ENCODE peak calls at places on chromosomes 16 and 17, in seven cellular contexts. O is vagina; C is GM23248; P is neuronal stem cell; Q is neural progenitor cell; L is colonic mucosa; I is CD8-positive, alpha-beta memory T cell. S is an unnamed sample. For H3K4me1 and H3K9me3, the result is how much of the 10 kb centered on the place peaks cover.

GRCh38 chr17:77505460-77505769 is 364.6 kb downstream of the SEC14L1 start:
- DNase-seq in Q (no peak), C (no peak), L (no peak), I (no peak), O (no peak), P (no peak), S (no peak)

GRCh38 chr17:2954898-2955445 is 108.4 kb downstream of the OR1D5 start:
- DNase-seq in L (no peak), O (no peak), C (peak), Q (no peak), P (no peak), I (no peak), S (no peak)

GRCh38 chr17:63993368-63993990 is 4.7 kb upstream of the PRR29 start:
- DNase-seq in L (no peak), I (no peak), P (no peak), O (no peak), C (no peak), Q (peak), S (no peak)

GRCh38 chr16:57830890-57831484 is 28.7 kb upstream of the KIFC3 start:
- DNase-seq in C (no peak), I (no peak), O (no peak), P (no peak), L (no peak), Q (no peak), S (no peak)

GRCh38 chr17:64781013-64781392 is 118.9 kb upstream of the SMURF2 start:
- DNase-seq in Q (peak), O (no peak), I (no peak), P (no peak), C (peak), L (no peak), S (no peak)

GRCh38 chr16:20681821-20682736 is 15.4 kb downstream of the ACSM1 start:
- DNase-seq in Q (no peak), L (no peak), C (no peak), O (no peak), I (no peak), P (no peak), S (no peak)

GRCh38 chr16:85249418-85249817 is 137.1 kb upstream of the CIBAR2 start:
- DNase-seq in L (no peak), C (no peak), P (no peak), I (no peak), Q (no peak), O (no peak), S (no peak)

GRCh38 chr16:86076606-86077005 is 177.6 kb downstream of the IRF8 start:
- DNase-seq in Q (no peak), L (no peak), I (no peak), C (no peak), P (no peak), O (no peak), S (no peak)

GRCh38 chr17:37179893-37180292 is 195.9 kb upstream of the C17orf78 start:
- DNase-seq in I (no peak), L (no peak), P (no peak), Q (no peak), C (peak), O (no peak), S (no peak)

GRCh38 chr16:27437946-27438345 is 36.0 kb downstream of the IL21R start:
- DNase-seq in Q (no peak), I (no peak), C (no peak), L (no peak), O (peak), P (no peak), S (no peak)

GRCh38 chr16:588639-588888 is 1.3 kb upstream of the RAB40C start:
- DNase-seq in Q (peak), L (no peak), P (no peak), O (no peak), I (no peak), C (peak), S (no peak)

GRCh38 chr16:4285167-4285566 is 12.3 kb upstream of the TFAP4 start:
- DNase-seq in Q (no peak), O (no peak), I (no peak), P (no peak), L (no peak), C (no peak), S (no peak)
- H3K4me1 ChIP-seq in Q (under half), O (under half), I (under half), P (under half), L (under half), C (under half), S (under half)

DNA sequence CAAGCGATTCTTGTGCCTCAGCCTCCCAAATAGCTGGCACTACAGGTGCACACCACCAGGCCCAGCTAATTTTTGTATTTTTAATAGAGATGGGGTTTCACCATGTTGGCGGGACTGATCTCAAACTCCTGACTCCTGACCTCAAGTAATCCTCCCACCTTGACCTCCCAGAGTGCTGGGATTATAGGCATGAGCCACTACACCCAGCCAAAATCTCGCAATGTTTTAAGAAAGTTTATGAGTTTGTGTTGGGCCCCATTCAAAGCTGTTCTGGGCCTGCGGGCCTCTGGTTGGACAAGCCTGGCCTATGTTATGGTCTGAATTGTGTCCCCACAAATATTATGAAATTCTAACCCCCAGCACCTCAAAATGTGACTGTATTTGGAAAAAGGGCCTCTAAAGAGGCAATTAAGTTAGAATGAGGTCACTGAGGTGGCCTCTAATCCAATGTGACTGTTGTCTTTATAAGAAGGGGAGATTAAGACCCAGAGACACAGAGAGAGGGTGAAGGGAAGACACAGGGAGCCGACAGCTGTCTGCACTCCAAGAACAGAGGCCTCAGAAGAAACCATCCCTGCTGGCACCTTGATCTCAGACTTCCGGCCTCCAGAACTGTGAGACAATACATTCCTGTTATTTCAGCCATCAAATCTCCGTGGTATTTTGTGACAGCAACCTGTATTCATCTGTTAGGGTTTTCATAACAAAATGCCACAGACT is 469.9 kb downstream of the HS3ST4 start:
- DNase-seq in Q (peak), L (no peak), P (no peak), O (no peak), C (no peak), I (no peak), S (no peak)
- H3K9me3 ChIP-seq in Q (under half), L (under half), P (under half), O (under half), C (under half), I (under half), S (under half)

DNA sequence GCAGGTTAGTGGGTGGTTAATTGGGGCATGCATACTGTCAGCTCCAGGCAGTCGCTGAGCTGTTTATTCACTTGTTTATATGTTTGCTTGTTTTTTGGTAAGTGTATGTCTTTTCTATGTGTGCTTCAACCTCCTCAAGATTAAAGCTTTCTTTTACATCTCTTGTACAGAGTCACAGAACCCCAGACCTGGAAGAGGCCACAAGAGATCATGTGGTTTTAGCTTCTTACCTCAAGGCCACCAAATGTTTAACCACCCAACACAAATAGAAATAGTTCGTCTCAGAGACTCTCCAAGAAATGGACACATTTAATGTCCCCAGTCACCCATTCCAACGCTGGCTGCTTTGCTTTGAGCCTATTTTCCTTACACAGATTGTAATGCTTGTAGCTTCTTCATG is 11.8 kb upstream of the TMEM98 start:
- DNase-seq in P (no peak), C (no peak), L (no peak), O (no peak), I (no peak), Q (no peak), S (no peak)
- H3K4me1 ChIP-seq in P (under half), C (under half), L (under half), O (under half), I (under half), Q (under half), S (under half)

GRCh38 chr16:31888735-31889134 is 15.1 kb downstream of the ZNF267 start:
- DNase-seq in P (no peak), O (no peak), I (no peak), Q (no peak), L (no peak), C (no peak), S (no peak)
- H3K9me3 ChIP-seq in P (half or more), O (under half), I (under half), Q (under half), L (under half), C (under half), S (under half)

DNA sequence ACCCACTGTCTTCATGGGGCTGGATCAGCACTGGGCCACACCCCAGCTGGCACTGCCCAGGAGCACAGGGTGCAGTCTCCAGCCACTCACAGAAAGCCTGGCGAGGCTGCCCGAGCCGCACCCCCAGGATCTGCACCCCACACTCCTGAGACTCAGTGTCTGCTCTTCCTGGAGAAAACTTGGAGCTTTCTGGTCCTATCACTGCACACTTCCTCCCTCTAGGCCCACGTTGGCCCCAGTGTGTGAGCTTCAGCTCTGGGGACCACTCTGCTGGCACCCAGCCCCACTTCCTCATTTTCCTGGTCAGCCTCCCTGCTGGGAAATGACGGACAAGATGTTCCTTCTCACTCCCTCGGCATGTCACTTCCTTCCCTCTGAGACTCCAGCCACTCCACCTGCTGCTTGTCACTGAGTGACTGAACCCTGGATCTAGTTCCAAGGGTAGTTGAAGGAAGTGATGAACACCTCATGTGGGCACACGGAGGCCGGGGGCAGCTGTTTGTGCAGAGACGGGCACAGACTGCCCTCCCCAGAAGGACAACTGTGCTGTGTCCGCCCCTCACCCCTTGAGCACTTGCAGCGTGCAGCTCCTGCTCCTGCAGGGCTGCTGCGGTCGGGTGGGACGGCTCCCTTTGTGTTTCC is 29.0 kb downstream of the ZC3H18 start:
- DNase-seq in I (no peak), Q (no peak), P (no peak), C (no peak), O (no peak), L (peak), S (peak)
- H3K4me1 ChIP-seq in I (under half), Q (under half), P (under half), C (under half), O (under half), L (under half), S (under half)

DNA sequence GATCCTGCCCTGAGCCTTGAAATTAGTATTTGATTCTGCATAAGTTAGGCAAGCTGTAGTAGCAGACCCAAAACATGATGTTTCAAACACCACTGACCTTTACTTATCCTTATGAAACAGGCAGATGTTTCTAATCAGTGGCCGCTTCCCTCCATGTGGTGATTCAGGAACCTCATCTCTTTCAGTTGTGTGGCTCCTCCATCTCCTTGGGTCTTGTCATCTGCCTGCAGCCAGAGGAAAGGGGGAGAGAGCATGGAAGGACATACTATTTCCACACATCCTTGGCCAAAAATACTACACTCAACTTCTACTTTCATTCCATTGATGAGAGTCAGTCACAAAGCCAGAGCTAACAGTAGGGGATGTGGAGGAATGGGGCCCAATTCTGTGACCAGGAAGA is 41.6 kb upstream of the IRX6 start:
- DNase-seq in L (no peak), Q (no peak), P (no peak), C (peak), O (no peak), I (no peak), S (no peak)
- H3K9me3 ChIP-seq in L (under half), Q (under half), P (under half), C (under half), O (under half), I (under half), S (under half)

DNA sequence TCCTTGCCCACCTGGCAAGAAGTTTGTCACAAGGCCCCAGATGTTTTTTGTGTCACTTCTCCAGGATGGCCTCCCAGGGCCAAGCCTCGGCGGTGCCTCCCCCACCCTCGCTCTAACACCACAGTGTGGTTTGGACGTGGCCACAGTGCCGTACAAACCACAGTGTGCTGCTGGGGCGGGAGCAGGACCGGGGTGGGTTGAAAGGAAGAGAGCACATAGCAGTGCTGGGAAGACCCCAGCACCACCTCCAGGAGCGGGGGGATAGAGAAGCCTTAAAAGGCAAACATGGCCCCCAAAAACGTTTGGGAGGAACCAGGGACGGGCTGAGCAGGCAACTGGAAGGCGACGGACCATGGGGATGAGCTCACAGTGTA is 5.0 kb upstream of the BCL6B start:
- DNase-seq in O (no peak), I (no peak), P (no peak), L (no peak), C (no peak), Q (no peak), S (no peak)
- H3K4me1 ChIP-seq in O (half or more), I (half or more), P (under half), L (under half), C (under half), Q (under half), S (under half)

DNA sequence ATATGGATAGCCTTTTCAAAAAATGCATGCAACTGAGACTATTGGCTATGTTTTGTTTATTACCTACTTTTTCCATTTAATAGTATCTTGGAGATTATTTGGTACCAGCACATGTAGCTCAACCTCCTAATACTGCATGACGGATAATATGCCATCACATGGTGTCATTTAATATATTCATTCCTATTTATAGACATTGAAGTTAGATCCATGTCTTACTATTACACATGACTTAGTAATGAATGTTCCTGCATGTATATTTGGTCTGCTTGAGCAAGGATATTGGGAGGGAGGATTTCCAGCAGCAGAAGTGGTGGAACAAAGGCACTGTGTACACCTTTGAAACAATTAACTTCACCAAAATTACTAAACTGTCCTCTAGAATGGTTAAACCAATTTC is 561.3 kb downstream of the WWOX start:
- DNase-seq in I (no peak), O (no peak), C (no peak), P (no peak), Q (no peak), L (no peak), S (no peak)
- H3K9me3 ChIP-seq in I (under half), O (under half), C (under half), P (under half), Q (under half), L (under half), S (under half)

DNA sequence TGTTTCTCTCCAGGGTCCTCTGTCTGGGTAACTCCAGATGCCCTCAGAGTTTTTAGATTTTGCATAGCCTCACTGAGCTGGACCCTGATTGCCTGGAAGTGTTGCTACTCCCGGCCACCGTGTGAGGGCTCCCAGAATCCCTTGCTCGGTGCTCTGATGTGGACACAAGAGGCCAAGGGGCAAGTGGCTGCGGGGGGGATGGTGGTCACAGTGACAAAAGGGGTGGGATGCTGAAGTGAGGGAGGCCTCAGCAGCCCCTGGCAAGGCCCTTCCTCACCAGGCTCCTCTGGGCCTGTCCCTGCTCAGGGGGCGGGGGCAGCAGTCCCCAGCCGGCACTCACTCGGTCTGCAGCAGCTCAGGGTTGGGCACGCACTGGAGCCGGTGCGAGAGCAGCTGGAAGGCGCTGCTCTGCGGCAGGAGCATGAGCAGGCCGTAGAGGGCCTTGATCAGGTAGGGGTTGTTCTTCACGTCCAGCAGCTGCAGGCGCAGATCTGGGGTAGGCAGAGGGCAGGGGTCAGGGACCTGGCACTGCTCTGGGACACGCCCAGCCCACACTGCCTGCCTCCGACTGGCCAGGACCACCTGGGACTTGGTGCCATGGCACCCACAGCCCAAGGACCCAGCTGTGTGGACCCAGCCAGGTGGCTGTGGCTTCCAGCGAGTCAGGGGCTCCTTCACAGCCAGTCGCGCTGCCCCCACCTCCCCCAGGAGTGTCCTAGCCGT is 6.8 kb upstream of the MTSS2 start:
- DNase-seq in Q (no peak), I (no peak), O (no peak), L (no peak), C (no peak), P (no peak), S (peak)
- H3K4me1 ChIP-seq in Q (under half), I (under half), O (half or more), L (under half), C (half or more), P (under half), S (half or more)

S was measured in left lung.